ENCODE peak calls at places on chromosomes 13 and 19, in five cellular contexts. P is heart left ventricle, Q is HFF-Myc, L is IMR-90, D is transverse colon. J is an unnamed sample.

GRCh38 chr13:81184556-81185265 is 843.8 kb upstream of the SPRY2 start:
- DNase-seq in P (no peak), Q (no peak), L (peak), D (no peak), J (no peak)

GRCh38 chr13:50017819-50018218 is 2.6 kb downstream of the KCNRG start:
- DNase-seq in P (no peak), Q (no peak), L (no peak), D (no peak), J (no peak)

GRCh38 chr19:19463348-19464117 is 51.8 kb downstream of the TSSK6 start:
- DNase-seq in P (no peak), Q (no peak), L (peak), D (no peak), J (peak)

GRCh38 chr13:83618966-83619365 is 263.3 kb downstream of the SLITRK1 start:
- DNase-seq in P (no peak), Q (no peak), L (no peak), D (no peak), J (peak)

GRCh38 chr13:104534847-104535246 is 1468.6 kb upstream of the SLC10A2 start:
- DNase-seq in P (no peak), Q (no peak), L (no peak), D (no peak), J (no peak)

GRCh38 chr13:99218545-99218944 is 17.9 kb downstream of the UBAC2 start:
- DNase-seq in P (peak), Q (no peak), L (peak), D (no peak), J (no peak)

GRCh38 chr13:46321494-46322225 is 65.4 kb downstream of the RUBCNL start:
- DNase-seq in P (peak), Q (peak), L (peak), D (peak), J (peak)

GRCh38 chr13:75797256-75797655 is 161.1 kb downstream of the LMO7 start:
- DNase-seq in P (no peak), Q (no peak), L (no peak), D (no peak), J (no peak)

GRCh38 chr13:28037399-28037798 is 48.9 kb upstream of the URAD start:
- DNase-seq in P (no peak), Q (no peak), L (peak), D (no peak), J (no peak)

GRCh38 chr13:79973533-79973963 is 367.4 kb downstream of the SPRY2 start:
- DNase-seq in P (peak), Q (no peak), L (no peak), D (peak), J (no peak)

GRCh38 chr19:10283786-10284540 is 2.8 kb upstream of the ICAM4 start:
- DNase-seq in P (no peak), Q (no peak), L (no peak), D (no peak), J (no peak)

DNA sequence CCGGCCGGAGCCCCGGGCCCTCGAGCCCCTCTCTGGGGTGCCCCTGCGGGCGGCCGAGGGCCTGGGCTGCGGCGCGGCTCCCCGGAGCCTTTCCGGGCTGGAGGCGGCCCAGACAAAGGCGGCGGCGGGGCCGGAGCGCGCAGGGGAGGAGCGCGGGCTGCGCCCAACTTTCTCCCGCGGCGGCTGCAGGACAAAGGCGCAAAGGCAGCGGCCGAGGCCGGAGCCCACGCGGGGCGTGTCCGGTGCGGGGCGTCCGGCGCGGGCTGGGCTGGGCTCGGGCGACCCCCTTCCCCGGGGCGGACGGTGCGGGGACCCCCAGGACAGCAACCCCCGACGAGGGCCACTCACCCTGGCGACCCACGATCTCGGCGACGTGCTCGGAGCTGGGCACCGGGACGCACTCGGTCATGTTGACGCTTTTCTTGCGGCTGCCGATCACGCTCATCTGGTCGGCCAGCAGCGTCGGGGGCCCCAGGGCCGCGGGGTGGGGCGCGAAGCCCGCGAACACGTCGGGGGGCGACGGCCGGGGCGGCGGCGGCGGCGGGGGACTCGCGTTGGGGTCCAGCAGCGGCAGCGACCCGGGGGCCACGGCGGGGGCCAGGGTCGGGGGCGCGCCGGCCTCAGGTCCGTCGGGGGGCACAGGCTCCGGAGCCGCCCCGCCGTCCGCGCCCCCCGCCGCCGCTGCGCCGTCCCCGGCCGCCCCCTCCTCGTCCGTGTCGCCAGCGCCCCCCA is 843 bp downstream of the MEX3D start:
- DNase-seq in P (peak), Q (no peak), L (no peak), D (peak), J (no peak)
- H3K4me3 ChIP-seq in P (peak), Q (peak), L (peak), D (peak), J (peak)

DNA sequence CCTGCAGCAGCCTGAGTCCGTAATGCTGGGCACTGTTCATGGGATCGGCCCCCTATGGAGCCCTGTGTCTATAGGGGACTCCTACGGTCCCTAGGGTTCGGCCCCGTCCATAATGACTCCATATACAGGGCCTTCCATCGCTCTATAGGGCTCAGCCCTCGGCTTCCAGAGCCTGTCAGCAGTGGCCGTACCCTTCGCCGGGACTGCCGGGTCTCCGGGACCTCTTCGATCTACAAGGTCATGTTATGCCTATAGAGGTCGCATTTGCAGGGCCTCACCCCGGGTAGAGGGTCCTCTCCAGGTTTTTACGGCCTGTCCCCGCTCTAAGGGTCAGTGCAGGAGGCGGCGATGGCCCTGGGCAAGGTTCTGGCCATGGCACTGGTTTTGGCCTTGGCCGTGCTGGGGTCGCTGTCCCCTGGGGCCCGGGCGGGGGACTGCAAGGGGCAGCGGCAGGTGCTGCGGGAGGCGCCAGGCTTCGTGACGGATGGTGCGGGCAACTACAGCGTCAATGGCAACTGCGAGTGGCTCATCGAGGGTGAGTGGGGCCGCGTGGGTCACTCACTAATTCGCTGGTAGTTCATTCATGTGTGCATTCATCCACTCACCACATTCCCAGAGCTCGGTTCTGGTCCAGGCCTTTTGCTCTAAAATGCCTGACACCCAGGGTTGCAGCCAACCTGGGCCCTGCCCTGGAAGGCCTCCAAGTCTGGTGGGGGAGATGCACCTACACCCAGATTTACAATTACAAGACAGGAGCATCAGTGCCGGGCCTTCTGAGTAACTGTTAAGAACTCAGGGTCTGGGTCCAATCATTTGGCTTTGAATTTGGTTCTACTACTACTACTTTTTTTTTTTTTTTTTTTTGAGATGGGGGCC is 699 bp downstream of the MEGF8 start:
- DNase-seq in P (no peak), Q (no peak), L (no peak), D (no peak), J (no peak)
- TF ChIP-seq CTCF in P (peak), Q (no peak), L (no peak), D (no peak), J (no peak)

DNA sequence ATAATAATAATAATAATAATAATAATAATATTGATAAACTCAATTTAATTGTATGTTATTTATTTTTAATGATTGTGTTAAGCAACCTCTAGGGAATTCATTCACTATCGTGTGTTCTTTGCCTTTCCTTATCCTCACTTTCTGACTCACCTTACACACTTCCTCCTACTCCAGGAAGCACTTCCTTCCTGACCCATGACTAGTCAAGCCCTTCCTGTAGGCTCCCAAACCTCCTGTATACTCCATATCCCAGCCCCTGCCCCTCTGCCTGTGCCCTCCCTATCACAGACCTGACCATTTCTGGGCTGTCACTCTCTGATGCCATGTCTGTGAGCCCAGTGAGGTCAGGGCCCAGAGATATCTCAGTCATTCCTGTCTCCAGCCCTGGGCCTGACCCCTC is 7.6 kb downstream of the LGALS4 start:
- DNase-seq in P (no peak), Q (no peak), L (no peak), D (no peak), J (no peak)
- H3K4me3 ChIP-seq in P (no peak), Q (no peak), L (no peak), D (no peak), J (no peak)

GRCh38 chr19:14114854-14115253 is 2.7 kb downstream of the PRKACA start:
- DNase-seq in P (peak), Q (no peak), L (no peak), D (peak), J (no peak)
- TF ChIP-seq CTCF in P (peak), Q (peak), L (peak), D (peak), J (peak)

GRCh38 chr19:51422053-51422448 is 4.6 kb upstream of the SIGLEC10 start:
- DNase-seq in P (peak), Q (peak), L (peak), D (peak), J (peak)
- H3K4me3 ChIP-seq in P (no peak), Q (no peak), L (no peak), D (no peak), J (no peak)

GRCh38 chr13:24858953-24859352 is 95.0 kb downstream of the RNF17 start:
- DNase-seq in P (no peak), Q (no peak), L (no peak), D (no peak), J (no peak)
- TF ChIP-seq CTCF in P (no peak), Q (no peak), L (no peak), D (no peak), J (no peak)

GRCh38 chr13:110305949-110306339 is 1.0 kb downstream of the COL4A1 start:
- DNase-seq in P (peak), Q (no peak), L (no peak), D (no peak), J (no peak)

GRCh38 chr13:110306960-110307696 is at the start of the genes COL4A1 and COL4A2:
- DNase-seq in P (peak), Q (no peak), L (peak), D (peak), J (no peak)

GRCh38 chr13:110307697-110308376 is 753 bp downstream of the COL4A2 start:
- DNase-seq in P (peak), Q (no peak), L (peak), D (no peak), J (no peak)

GRCh38 chr13:110305544-110305943 is 1.4 kb downstream of the COL4A1 start:
- DNase-seq in P (no peak), Q (no peak), L (no peak), D (no peak), J (no peak)

GRCh38 chr13:110306340-110306959 is 507 bp downstream of the COL4A1 start:
- DNase-seq in P (peak), Q (no peak), L (no peak), D (no peak), J (no peak)
- H3K4me3 ChIP-seq in P (peak), Q (peak), L (peak), D (peak), J (peak)

DNA sequence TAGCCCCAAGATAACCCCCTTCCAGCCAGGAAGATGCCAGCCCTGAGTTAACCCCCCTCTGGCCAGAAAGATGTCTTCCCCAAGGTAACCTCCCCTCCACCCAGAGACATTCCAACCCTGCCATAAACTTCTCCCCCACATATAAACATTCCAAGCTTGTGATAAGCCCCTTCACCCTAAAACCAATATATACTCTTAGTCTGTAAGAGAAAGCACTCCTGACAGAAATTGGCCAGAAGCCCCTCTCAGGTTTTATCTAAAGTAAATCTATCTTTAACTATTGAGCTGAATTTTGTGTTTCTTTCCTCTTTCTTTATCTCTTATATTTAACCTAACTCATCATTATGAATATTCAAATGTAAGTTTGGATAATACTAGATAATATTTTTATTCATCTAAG is 1775.8 kb upstream of the MIR17HG start:
- DNase-seq in P (no peak), Q (no peak), L (no peak), D (no peak), J (no peak)
- TF ChIP-seq CTCF in P (no peak), Q (no peak), L (no peak), D (no peak), J (no peak)

DNA sequence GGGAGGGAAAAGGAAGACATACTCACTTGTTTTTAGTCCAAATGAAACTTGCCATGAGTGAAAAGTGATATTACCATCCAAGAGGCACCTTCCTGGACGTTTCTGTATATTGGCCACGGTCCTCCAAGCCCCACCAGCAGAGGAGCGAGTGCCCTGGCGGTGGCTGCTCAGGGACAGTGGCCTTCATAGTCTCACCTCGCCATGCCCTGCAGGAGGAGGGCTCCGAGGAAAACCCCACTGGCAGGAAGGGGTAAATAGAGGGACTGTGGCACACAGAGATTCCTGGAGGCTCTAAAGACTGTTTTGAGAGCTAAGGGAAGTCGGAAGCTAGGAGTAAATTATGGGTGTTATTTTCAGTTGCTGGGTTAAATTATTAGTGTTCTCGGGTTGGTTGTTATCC is 98.4 kb upstream of the UBL3 start:
- DNase-seq in P (no peak), Q (no peak), L (no peak), D (no peak), J (no peak)
- H3K4me3 ChIP-seq in P (no peak), Q (no peak), L (no peak), D (no peak), J (no peak)

GRCh38 chr13:37616131-37616530 is 17.6 kb upstream of the POSTN start:
- DNase-seq in P (no peak), Q (no peak), L (peak), D (no peak), J (no peak)
- TF ChIP-seq CTCF in P (no peak), Q (no peak), L (no peak), D (no peak), J (no peak)

J was measured in astrocyte of the cerebellum.